ENCODE peak calls at places on chromosomes 7 and 10, in nine cellular contexts. W is SK-N-SH, V is fibroblast of lung, R is transverse colon, Q is prostate gland, C is mesenchymal stem cell, N is neural progenitor cell, S is kidney epithelial cell, M is OCI-LY7. B is an unnamed sample. For H3K36me3, the result is how much of the 10 kb centered on the place peaks cover.

GRCh38 chr10:65548046-65548445 is 1377.8 kb upstream of the LRRTM3 start:
- DNase-seq in W (no peak), V (no peak), R (no peak), Q (no peak), C (peak), N (no peak), S (no peak), M (no peak), B (no peak)

GRCh38 chr10:126013489-126014281 is 117.3 kb downstream of the FANK1 start:
- DNase-seq in W (no peak), V (peak), R (no peak), Q (no peak), C (peak), N (peak), S (peak), M (no peak), B (peak)

GRCh38 chr10:8275911-8276310 is 221.4 kb downstream of the GATA3 start:
- DNase-seq in W (no peak), V (no peak), R (no peak), Q (no peak), C (no peak), N (no peak), S (no peak), M (no peak), B (no peak)

GRCh38 chr7:25228386-25228785 is at the start of gene NPVF:
- DNase-seq in W (no peak), V (no peak), R (no peak), Q (no peak), C (no peak), N (no peak), S (no peak), M (no peak), B (no peak)

GRCh38 chr7:155667241-155667849 is 22.9 kb downstream of the RBM33 start:
- DNase-seq in W (no peak), V (no peak), R (no peak), Q (no peak), C (no peak), N (no peak), S (no peak), M (no peak), B (no peak)

GRCh38 chr10:63977329-63977923 is 456.2 kb downstream of the REEP3 start:
- DNase-seq in W (peak), V (no peak), R (peak), Q (no peak), C (peak), N (peak), S (peak), M (peak), B (peak)

GRCh38 chr10:117318909-117319308 is 56.3 kb downstream of the PDZD8 start:
- DNase-seq in W (peak), V (no peak), R (no peak), Q (no peak), C (no peak), N (no peak), S (no peak), M (no peak), B (no peak)

GRCh38 chr10:79057481-79058275 is 11.1 kb upstream of the ZMIZ1 start:
- DNase-seq in W (peak), V (no peak), R (peak), Q (no peak), C (no peak), N (no peak), S (no peak), M (no peak), B (no peak)

GRCh38 chr7:67847063-67847798 is 850.6 kb downstream of the TYW1 start:
- DNase-seq in W (peak), V (no peak), R (no peak), Q (no peak), C (no peak), N (no peak), S (no peak), M (no peak), B (no peak)

GRCh38 chr7:95950698-95951097 is 178.3 kb downstream of the DYNC1I1 start:
- DNase-seq in W (no peak), V (no peak), R (no peak), Q (no peak), C (no peak), N (no peak), S (no peak), M (no peak), B (no peak)

GRCh38 chr10:74640134-74640533 is 186.3 kb upstream of the KAT6B start:
- DNase-seq in W (no peak), V (peak), R (no peak), Q (no peak), C (peak), N (peak), S (no peak), M (peak), B (peak)

GRCh38 chr10:2852574-2853323 is 214.6 kb upstream of the PFKP start:
- DNase-seq in W (no peak), V (no peak), R (no peak), Q (no peak), C (no peak), N (no peak), S (no peak), M (no peak), B (no peak)

GRCh38 chr10:97116534-97117162 is 69.1 kb downstream of the SLIT1 start:
- DNase-seq in W (no peak), V (no peak), R (no peak), Q (no peak), C (no peak), N (no peak), S (no peak), M (no peak), B (no peak)

GRCh38 chr7:50404392-50404791 is 45.8 kb downstream of the FIGNL1 start:
- DNase-seq in W (peak), V (no peak), R (no peak), Q (no peak), C (no peak), N (no peak), S (no peak), M (no peak), B (peak)

GRCh38 chr10:102408728-102409603 is 9.6 kb downstream of the PSD start:
- DNase-seq in W (peak), V (peak), R (peak), Q (no peak), C (peak), N (peak), S (no peak), M (no peak), B (peak)

GRCh38 chr10:7085913-7086589 is 324.8 kb downstream of the SFMBT2 start:
- DNase-seq in W (no peak), V (peak), R (no peak), Q (no peak), C (peak), N (peak), S (no peak), M (no peak), B (peak)

GRCh38 chr7:72924417-72924747 is 513 bp upstream of the POM121 start:
- DNase-seq in W (no peak), V (no peak), R (no peak), Q (no peak), C (no peak), N (no peak), S (no peak), M (no peak), B (no peak)

GRCh38 chr7:95485749-95486148 is at the start of gene ASB4:
- DNase-seq in W (no peak), V (no peak), R (no peak), Q (no peak), C (no peak), N (no peak), S (no peak), M (no peak), B (no peak)

GRCh38 chr7:66626236-66626957 is 2.3 kb upstream of the KCTD7 start:
- DNase-seq in W (no peak), V (no peak), R (no peak), Q (no peak), C (peak), N (no peak), S (no peak), M (no peak), B (no peak)

DNA sequence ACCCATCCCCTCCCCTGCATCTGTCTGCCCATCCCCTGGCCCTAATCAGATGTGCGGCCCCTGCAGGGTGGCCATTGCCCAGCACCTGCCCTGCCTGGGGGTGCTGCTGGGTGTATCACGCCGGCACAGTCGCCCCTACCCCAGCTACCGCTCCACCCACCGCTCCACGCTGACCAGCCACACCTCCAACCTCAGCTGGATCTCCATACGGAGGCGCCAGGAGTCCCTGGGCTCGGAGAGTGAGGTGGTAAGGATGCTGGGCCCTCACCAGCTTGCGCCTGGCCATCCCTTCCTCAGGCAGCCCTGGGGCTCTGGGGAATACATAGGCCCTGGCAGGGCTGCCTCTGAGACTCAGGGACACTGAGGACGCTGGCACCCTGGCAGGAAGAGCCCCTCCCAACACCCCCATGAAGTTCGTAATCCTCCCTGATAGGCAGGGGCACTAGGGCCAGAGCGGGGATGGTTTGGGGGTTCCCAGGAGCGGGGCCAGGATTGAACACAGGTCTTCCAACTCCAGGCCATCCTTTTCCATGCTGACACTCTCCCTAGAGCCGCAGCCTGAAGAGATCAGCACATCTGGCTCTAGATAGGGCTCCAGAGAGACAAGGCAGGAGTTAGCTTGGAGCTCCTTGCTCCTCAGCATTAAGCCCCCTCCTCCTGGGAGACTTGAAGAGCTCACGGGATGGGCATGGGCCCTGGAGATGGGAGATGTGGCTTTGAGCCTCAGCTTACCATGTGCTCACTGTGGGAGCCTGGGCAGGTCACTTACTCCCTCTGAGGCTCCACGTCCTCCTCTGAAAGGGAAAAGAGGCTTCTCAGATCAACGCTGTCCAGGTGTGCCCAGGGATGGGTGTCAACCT is 5.9 kb upstream of the LDB3 start:
- DNase-seq in W (no peak), V (no peak), R (no peak), Q (no peak), C (no peak), N (no peak), S (no peak), M (no peak), B (peak)
- H3K4me3 ChIP-seq in W (no peak), V (no peak), R (no peak), Q (no peak), C (no peak), N (no peak), S (no peak), M (no peak), B (no peak)

DNA sequence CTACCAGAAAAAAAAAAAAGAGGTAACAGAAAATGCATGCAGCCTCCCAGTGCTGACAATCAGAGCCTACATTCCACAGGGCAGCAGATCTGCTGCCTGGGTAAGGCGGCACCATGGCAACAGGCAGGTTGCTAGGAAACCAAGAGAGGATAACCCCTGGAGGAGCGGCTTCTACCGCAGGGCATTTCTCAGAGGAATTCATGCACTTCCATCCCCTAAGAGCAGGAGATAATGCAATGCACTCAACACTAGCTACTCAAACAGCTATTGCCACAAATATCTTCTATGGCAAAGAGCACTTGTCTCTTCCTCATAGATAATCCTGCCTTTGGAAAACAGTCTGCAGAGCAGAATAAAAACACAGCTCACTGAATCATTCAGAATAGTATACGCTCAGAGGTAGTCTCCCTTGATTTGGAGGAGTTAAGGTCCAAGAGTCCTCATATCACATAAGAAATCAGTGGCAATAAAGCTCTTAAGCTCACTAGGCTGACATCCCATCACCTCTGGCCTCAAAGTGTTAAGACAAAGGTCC is 10.8 kb downstream of the PSAP start:
- DNase-seq in W (peak), V (peak), R (peak), Q (peak), C (peak), N (peak), S (peak), M (no peak), B (peak)
- H3K36me3 ChIP-seq in W (under half), V (under half), R (under half), Q (under half), C (under half), N (under half), S (under half), M (under half), B (under half)

DNA sequence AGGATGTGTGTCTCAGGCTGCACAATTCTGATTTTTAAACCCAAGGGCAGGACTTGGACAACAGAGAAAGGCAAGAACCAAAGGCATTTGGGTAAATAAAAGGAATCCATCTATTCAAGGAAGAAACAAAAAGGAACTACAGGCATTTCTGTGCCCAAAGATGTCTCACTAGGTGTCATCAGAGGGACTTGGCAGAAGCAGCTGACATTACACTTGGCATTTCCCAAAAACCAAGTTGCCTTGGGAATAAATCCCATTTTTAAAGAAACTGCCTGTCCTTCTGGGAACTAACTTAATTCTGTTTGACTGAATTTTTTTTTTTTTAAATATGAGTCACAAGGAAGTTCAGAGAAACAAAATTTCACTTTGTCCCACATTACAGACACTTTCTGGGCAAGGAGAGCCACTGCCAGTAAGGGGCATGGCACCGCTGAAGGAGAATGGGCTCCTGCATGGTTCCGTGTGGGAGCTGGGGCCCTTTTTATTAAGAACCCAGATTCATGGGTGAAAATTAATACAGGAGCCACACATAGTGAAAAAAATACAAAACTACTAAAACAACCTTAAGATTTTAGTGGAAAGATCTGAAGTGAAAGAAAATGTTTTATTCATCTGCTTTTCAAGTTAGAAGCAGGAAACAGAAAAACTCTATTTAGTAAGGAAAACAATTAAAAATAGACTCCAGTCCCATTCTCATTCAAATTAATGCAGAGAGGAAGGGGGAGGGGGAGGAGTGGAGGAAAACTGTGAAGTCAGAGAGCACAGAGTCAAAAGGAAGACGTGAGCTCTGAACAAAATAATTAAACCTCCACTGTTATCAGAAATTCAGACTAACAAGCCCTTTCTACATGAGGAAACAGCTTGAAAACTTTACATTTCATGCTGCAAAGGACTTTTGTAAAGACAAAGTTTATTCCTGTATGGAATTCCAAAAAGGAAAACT is 118.4 kb upstream of the PDLIM1 start:
- DNase-seq in W (no peak), V (no peak), R (no peak), Q (no peak), C (no peak), N (peak), S (no peak), M (no peak), B (peak)
- H3K4me3 ChIP-seq in W (no peak), V (no peak), R (no peak), Q (no peak), C (no peak), N (no peak), S (no peak), M (no peak), B (no peak)

GRCh38 chr7:139592801-139593461 is 69.4 kb downstream of the CLEC2L start:
- DNase-seq in W (no peak), V (no peak), R (no peak), Q (no peak), C (no peak), N (no peak), S (no peak), M (no peak), B (no peak)
- H3K36me3 ChIP-seq in W (half or more), V (under half), R (under half), Q (under half), C (half or more), N (under half), S (under half), M (under half), B (under half)

GRCh38 chr7:47574473-47575328 is 7.2 kb downstream of the TNS3 start:
- DNase-seq in W (no peak), V (no peak), R (peak), Q (no peak), C (no peak), N (no peak), S (no peak), M (peak), B (no peak)
- H3K4me3 ChIP-seq in W (no peak), V (no peak), R (no peak), Q (no peak), C (no peak), N (no peak), S (no peak), M (peak), B (no peak)

GRCh38 chr7:41565655-41566054 is 137.2 kb downstream of the INHBA start:
- DNase-seq in W (no peak), V (no peak), R (no peak), Q (no peak), C (no peak), N (peak), S (no peak), M (no peak), B (no peak)

GRCh38 chr7:41566581-41566980 is 136.3 kb downstream of the INHBA start:
- DNase-seq in W (no peak), V (no peak), R (no peak), Q (no peak), C (no peak), N (no peak), S (no peak), M (no peak), B (no peak)

GRCh38 chr7:41567350-41568114 is 135.4 kb downstream of the INHBA start:
- DNase-seq in W (no peak), V (peak), R (no peak), Q (no peak), C (peak), N (no peak), S (no peak), M (no peak), B (no peak)

GRCh38 chr7:41570766-41571165 is 132.1 kb downstream of the INHBA start:
- DNase-seq in W (no peak), V (no peak), R (no peak), Q (no peak), C (no peak), N (no peak), S (no peak), M (no peak), B (no peak)

GRCh38 chr7:41568135-41568534 is 134.8 kb downstream of the INHBA start:
- DNase-seq in W (no peak), V (no peak), R (no peak), Q (no peak), C (no peak), N (no peak), S (no peak), M (no peak), B (no peak)
- H3K36me3 ChIP-seq in W (under half), V (under half), R (under half), Q (under half), C (under half), N (under half), S (under half), M (under half), B (under half)

GRCh38 chr7:99099499-99100077 is 44.3 kb downstream of the SMURF1 start:
- DNase-seq in W (no peak), V (no peak), R (no peak), Q (no peak), C (peak), N (no peak), S (no peak), M (no peak), B (no peak)
- H3K4me3 ChIP-seq in W (no peak), V (no peak), R (no peak), Q (no peak), C (no peak), N (no peak), S (no peak), M (no peak), B (no peak)

DNA sequence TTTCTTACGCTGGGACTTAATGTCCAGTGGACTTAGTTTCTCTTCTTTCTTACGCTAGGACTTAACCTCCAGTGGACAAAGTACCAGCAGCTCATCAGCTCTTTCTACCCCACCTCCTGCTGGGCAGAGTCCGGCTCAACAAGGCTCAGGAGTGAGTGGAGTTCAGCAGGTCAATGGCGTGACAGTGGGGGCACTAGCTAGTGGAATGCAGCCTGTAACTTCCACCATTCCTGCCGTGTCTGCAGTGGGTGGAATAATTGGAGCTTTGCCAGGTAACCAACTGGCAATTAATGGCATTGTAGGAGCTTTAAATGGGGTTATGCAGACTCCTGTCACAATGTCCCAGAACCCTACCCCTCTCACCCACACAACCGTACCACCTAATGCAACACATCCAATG is 199.7 kb downstream of the MLLT10 start:
- DNase-seq in W (no peak), V (peak), R (no peak), Q (no peak), C (no peak), N (peak), S (no peak), M (no peak), B (no peak)
- H3K36me3 ChIP-seq in W (under half), V (under half), R (under half), Q (under half), C (half or more), N (under half), S (under half), M (half or more), B (under half)